ENCODE peak calls at places on chromosomes 5 and 9, in seven cellular contexts. Y is PC-3, R is mammary epithelial cell, G is endothelial cell of umbilical vein, C is IMR-90, Z is fibroblast of lung, I is neural progenitor cell. Q is an unnamed sample.

GRCh38 chr5:95761771-95762680 is 30.9 kb downstream of the RHOBTB3 start:
- DNase-seq in Y (peak; percentile 49), R (no peak), G (peak; percentile 34), C (peak; percentile 94), Z (peak; percentile 19), I (no peak), Q (no peak)

GRCh38 chr9:110095238-110095637 is 112.7 kb downstream of the C9orf152 start:
- DNase-seq in Y (no peak), R (no peak), G (no peak), C (peak; percentile 71), Z (peak; percentile 85), I (no peak), Q (no peak)

GRCh38 chr5:90434116-90434714 is 24.7 kb upstream of the CETN3 start:
- DNase-seq in Y (peak; percentile 76), R (peak; percentile 3), G (peak; percentile 41), C (peak; percentile 45), Z (peak; percentile 47), I (peak; percentile 70), Q (no peak)

GRCh38 chr5:54295658-54296276 is 14.6 kb downstream of the ARL15 start:
- DNase-seq in Y (no peak), R (no peak), G (peak; percentile 25), C (no peak), Z (no peak), I (no peak), Q (no peak)

GRCh38 chr9:108953983-108954574 is 19.9 kb downstream of the ABITRAM start:
- DNase-seq in Y (peak; percentile 67), R (peak; percentile 16), G (peak; percentile 78), C (peak; percentile 71), Z (peak; percentile 75), I (peak; percentile 42), Q (no peak)

GRCh38 chr5:149604321-149604720 is 23.0 kb downstream of the ARHGEF37 start:
- DNase-seq in Y (no peak), R (no peak), G (no peak), C (no peak), Z (no peak), I (no peak), Q (no peak)

GRCh38 chr5:153476767-153477166 is 13.7 kb upstream of the GRIA1 start:
- DNase-seq in Y (peak; percentile 55), R (peak; percentile 85), G (peak; percentile 53), C (peak; percentile 92), Z (peak; percentile 90), I (no peak), Q (peak; percentile 60)

GRCh38 chr9:13975628-13976250 is 338.2 kb downstream of the NFIB start:
- DNase-seq in Y (no peak), R (no peak), G (peak; percentile 71), C (no peak), Z (no peak), I (no peak), Q (no peak)

GRCh38 chr9:6522263-6522662 is 109.3 kb downstream of the UHRF2 start:
- DNase-seq in Y (no peak), R (no peak), G (no peak), C (no peak), Z (no peak), I (no peak), Q (no peak)

GRCh38 chr5:140083650-140084049 is 30.3 kb upstream of the PURA start:
- DNase-seq in Y (no peak), R (no peak), G (no peak), C (no peak), Z (no peak), I (no peak), Q (no peak)
- H3K9ac ChIP-seq in Y (no peak overlapping the region), R (no peak overlapping the region), G (no peak overlapping the region), C (no peak overlapping the region), Z (no peak overlapping the region), I (no peak overlapping the region), Q (no peak overlapping the region)

GRCh38 chr9:134488251-134488900 is 153.2 kb upstream of the COL5A1 start:
- DNase-seq in Y (no peak), R (no peak), G (no peak), C (no peak), Z (no peak), I (no peak), Q (no peak)

GRCh38 chr9:134490446-134490845 is 151.2 kb upstream of the COL5A1 start:
- DNase-seq in Y (no peak), R (no peak), G (no peak), C (no peak), Z (no peak), I (no peak), Q (no peak)

GRCh38 chr9:134489621-134490380 is 151.8 kb upstream of the COL5A1 start:
- DNase-seq in Y (no peak), R (no peak), G (no peak), C (no peak), Z (no peak), I (no peak), Q (no peak)

GRCh38 chr9:134487066-134487710 is 154.4 kb upstream of the COL5A1 start:
- DNase-seq in Y (no peak), R (no peak), G (no peak), C (no peak), Z (no peak), I (no peak), Q (no peak)

GRCh38 chr9:134488901-134489280 is 152.7 kb upstream of the COL5A1 start:
- DNase-seq in Y (no peak), R (no peak), G (no peak), C (no peak), Z (no peak), I (no peak), Q (no peak)
- H3K9ac ChIP-seq in Y (no peak overlapping the region), R (no peak overlapping the region), G (no peak overlapping the region), C (no peak overlapping the region), Z (no peak overlapping the region), I (no peak overlapping the region), Q (no peak overlapping the region)

GRCh38 chr5:140111043-140111858 is 2.7 kb upstream of the PURA start:
- DNase-seq in Y (no peak), R (no peak), G (no peak), C (no peak), Z (no peak), I (peak; percentile 49), Q (no peak)

GRCh38 chr5:140111859-140112551 is 1.9 kb upstream of the PURA start:
- DNase-seq in Y (no peak), R (no peak), G (no peak), C (no peak), Z (no peak), I (no peak), Q (no peak)

GRCh38 chr5:140108093-140109049 is 5.5 kb upstream of the PURA start:
- DNase-seq in Y (peak; percentile 32), R (no peak), G (no peak), C (no peak), Z (no peak), I (peak; percentile 61), Q (no peak)

GRCh38 chr5:140109050-140109817 is 4.7 kb upstream of the PURA start:
- DNase-seq in Y (peak; percentile 26), R (no peak), G (no peak), C (peak; percentile 61), Z (peak; percentile 18), I (peak; percentile 63), Q (no peak)

GRCh38 chr5:140109818-140110733 is 3.8 kb upstream of the PURA start:
- DNase-seq in Y (no peak), R (no peak), G (no peak), C (no peak), Z (peak; percentile 33), I (no peak), Q (no peak)
- H3K9ac ChIP-seq in Y (peak overlapping the region; percentile 76), R (no peak overlapping the region), G (no peak overlapping the region), C (no peak overlapping the region), Z (no peak overlapping the region), I (no peak overlapping the region), Q (no peak overlapping the region)

DNA sequence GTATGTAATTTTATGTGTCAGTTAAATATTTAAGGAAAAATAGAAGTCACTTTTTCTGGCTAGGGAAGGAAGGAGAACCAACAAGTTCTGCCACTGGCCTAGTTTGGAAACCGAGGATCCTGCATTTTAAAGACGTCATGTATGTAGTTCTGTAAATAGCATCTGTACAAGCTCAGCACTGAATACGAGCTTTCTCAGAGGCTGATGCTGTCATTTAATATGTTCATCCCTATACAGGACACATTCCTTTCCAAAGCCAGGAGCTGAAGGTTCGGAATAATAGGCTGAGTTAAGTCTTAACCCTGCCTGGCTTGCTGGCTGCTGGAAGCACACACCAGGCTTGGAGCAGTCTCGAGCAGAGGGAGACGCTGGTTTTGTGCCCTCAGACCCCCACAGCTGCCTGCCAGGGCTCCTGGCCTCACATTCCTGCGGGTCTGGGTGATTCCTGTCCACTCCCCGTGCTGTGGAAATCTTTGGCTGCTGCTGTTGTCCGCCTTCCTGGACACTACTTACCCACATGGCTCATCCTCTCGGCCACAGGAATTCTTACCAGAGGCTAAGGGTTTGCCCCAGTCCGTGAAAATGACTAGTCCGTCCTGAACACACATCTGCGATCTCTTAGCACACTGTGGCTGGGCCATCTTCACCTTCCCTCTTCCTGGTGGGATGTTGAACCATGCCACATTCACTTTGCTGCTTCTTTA is 36.6 kb downstream of the SLC46A2 start:
- DNase-seq in Y (no peak), R (no peak), G (no peak), C (no peak), Z (no peak), I (no peak), Q (no peak)
- H3K9ac ChIP-seq in Y (no peak overlapping the region), R (no peak overlapping the region), G (no peak overlapping the region), C (no peak overlapping the region), Z (no peak overlapping the region), I (no peak overlapping the region), Q (no peak overlapping the region)

DNA sequence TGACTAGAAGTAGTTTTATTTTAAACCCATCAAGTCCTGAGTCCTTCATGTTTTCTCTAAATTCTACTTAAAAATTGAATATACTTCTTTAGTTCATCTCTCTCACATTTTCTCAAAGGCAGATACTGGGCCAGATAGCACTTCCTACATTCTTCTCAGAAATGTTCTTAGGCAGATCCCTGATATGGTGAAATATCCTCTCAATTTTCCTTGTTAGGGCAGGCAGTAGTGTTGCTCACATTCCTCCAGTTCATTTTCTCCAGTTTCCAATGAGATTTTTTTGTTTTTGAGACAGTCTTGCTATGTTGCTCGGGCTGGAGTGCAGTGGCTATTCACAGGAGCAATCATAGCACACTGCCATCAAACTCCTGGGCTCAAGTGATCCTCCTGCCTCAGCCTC is 5.7 kb downstream of the GCNT1 start:
- DNase-seq in Y (no peak), R (no peak), G (no peak), C (no peak), Z (peak; percentile 21), I (no peak), Q (no peak)
- H3K9ac ChIP-seq in Y (no peak overlapping the region), R (no peak overlapping the region), G (no peak overlapping the region), C (no peak overlapping the region), Z (no peak overlapping the region), I (no peak overlapping the region), Q (no peak overlapping the region)

Q was measured in keratinocyte.